ENCODE peak calls at places on chromosomes 12 and 14, in four cellular contexts. X is right atrium auricular region, Z is tibial artery, C is neuronal stem cell. N is an unnamed sample.
A peak's percentile ranks its signal among the peaks of the same experiment; 100 is the strongest.

GRCh38 chr14:79254069-79254775 is 957.1 kb downstream of the DIO2 start:
- DNase-seq in X (no peak), C (no peak), Z (no peak), N (no peak)

GRCh38 chr14:23697689-23698088 is 61.5 kb downstream of the DHRS2 start:
- DNase-seq in X (no peak), C (no peak), Z (no peak), N (no peak)

GRCh38 chr14:89504602-89505320 is 87.7 kb upstream of the FOXN3 start:
- DNase-seq in Z (no peak), X (no peak), C (no peak), N (no peak)

GRCh38 chr12:57138526-57139272 is 8.7 kb downstream of the LRP1-AS start:
- DNase-seq in C (no peak), X (peak; percentile 91), Z (peak; percentile 92), N (peak; percentile 91)

GRCh38 chr14:101950516-101951215 is 13.7 kb upstream of the DYNC1H1 start:
- DNase-seq in C (no peak), Z (no peak), X (no peak), N (no peak)

GRCh38 chr14:80136358-80136757 is 74.9 kb downstream of the DIO2 start:
- DNase-seq in C (peak; percentile 15), Z (no peak), X (no peak), N (no peak)

GRCh38 chr12:77795699-77796098 is 35.0 kb upstream of the NAV3 start:
- DNase-seq in C (no peak), Z (no peak), X (no peak), N (no peak)

GRCh38 chr12:69947922-69948321 is 122.9 kb downstream of the MYRFL start:
- DNase-seq in C (no peak), X (no peak), Z (no peak), N (no peak)

GRCh38 chr14:55052259-55052930 is 948 bp downstream of the MAPK1IP1L start:
- DNase-seq in Z (no peak), C (no peak), X (no peak), N (no peak)

GRCh38 chr12:121811434-121812319 is 7.9 kb downstream of the SETD1B start:
- DNase-seq in Z (peak; percentile 86), X (no peak), C (peak; percentile 80), N (peak; percentile 88)

GRCh38 chr14:51525705-51526104 is 126.0 kb upstream of the FRMD6 start:
- DNase-seq in Z (no peak), X (no peak), C (no peak), N (no peak)

GRCh38 chr12:104025771-104026170 is 24.2 kb downstream of the GLT8D2 start:
- DNase-seq in Z (no peak), C (no peak), X (no peak), N (no peak)

GRCh38 chr12:88781909-88782308 is 201.6 kb upstream of the KITLG start:
- DNase-seq in C (no peak), X (no peak), Z (no peak), N (no peak)

GRCh38 chr12:27163048-27163715 is 80.8 kb upstream of the C12orf71 start:
- DNase-seq in C (no peak), X (no peak), Z (no peak), N (no peak)

GRCh38 chr12:116610971-116611541 is 51.9 kb downstream of the MAP1LC3B2 start:
- DNase-seq in Z (no peak), X (no peak), C (no peak), N (no peak)

GRCh38 chr12:124506145-124506831 is 61.1 kb downstream of the NCOR2 start:
- DNase-seq in Z (peak; percentile 87), X (peak; percentile 93), C (no peak), N (peak; percentile 80)

GRCh38 chr12:83018063-83018462 is 331.4 kb downstream of the TMTC2 start:
- DNase-seq in C (no peak), X (no peak), Z (no peak), N (no peak)

GRCh38 chr14:66139432-66139831 is 346.7 kb upstream of the CCDC196 start:
- DNase-seq in Z (no peak), C (no peak), X (no peak), N (no peak)

GRCh38 chr12:126036348-126036747 is 971.1 kb downstream of the AACS start:
- DNase-seq in C (no peak), X (no peak), Z (no peak), N (no peak)

GRCh38 chr14:101721111-101721510 is 40.4 kb upstream of the PPP2R5C start:
- DNase-seq in C (no peak), X (peak; percentile 23), Z (no peak), N (no peak)

GRCh38 chr14:102857444-102857843 is 65.0 kb upstream of the AMN start:
- DNase-seq in C (no peak), Z (no peak), X (no peak), N (no peak)

GRCh38 chr12:109741970-109742372 is 28.3 kb downstream of the FAM222A start:
- DNase-seq in X (no peak), Z (peak; percentile 54), C (no peak), N (peak; percentile 7)

GRCh38 chr14:22549981-22550670 is 38.9 kb downstream of the DAD1 start:
- DNase-seq in X (no peak), Z (no peak), C (no peak), N (no peak)

GRCh38 chr12:79439179-79439825 is 251.5 kb downstream of the PAWR start:
- DNase-seq in C (no peak), Z (no peak), X (no peak), N (no peak)

GRCh38 chr12:105927553-105927952 is 211.2 kb downstream of the NUAK1 start:
- DNase-seq in X (no peak), Z (no peak), C (no peak), N (no peak)

GRCh38 chr12:78002878-78003277 is 172.2 kb downstream of the NAV3 start:
- DNase-seq in Z (no peak), X (no peak), C (no peak), N (no peak)

GRCh38 chr14:96016761-96017160 is 22.4 kb upstream of the C14orf132 start:
- DNase-seq in Z (no peak), C (no peak), X (no peak), N (no peak)

GRCh38 chr12:74021937-74022336 is 515.7 kb upstream of the ATXN7L3B start:
- DNase-seq in X (no peak), C (peak; percentile 57), Z (no peak), N (peak; percentile 20)

GRCh38 chr12:62779488-62779887 is 155.5 kb downstream of the PPM1H start:
- DNase-seq in X (no peak), C (no peak), Z (no peak), N (no peak)

GRCh38 chr12:115620816-115621215 is 656.7 kb downstream of the MED13L start:
- DNase-seq in C (no peak), Z (no peak), X (no peak), N (no peak)

GRCh38 chr14:39307815-39308214 is 74.1 kb downstream of the MIA2 start:
- DNase-seq in C (no peak), X (no peak), Z (no peak), N (no peak)

GRCh38 chr12:21828779-21829178 is 54.3 kb upstream of the KCNJ8 start:
- DNase-seq in X (no peak), Z (peak; percentile 67), C (no peak), N (peak; percentile 16)

GRCh38 chr12:44674866-44675265 is 201.2 kb downstream of the NELL2 start:
- DNase-seq in Z (no peak), C (no peak), X (no peak), N (no peak)

GRCh38 chr12:108647199-108647935 is 13.7 kb upstream of the SELPLG start:
- DNase-seq in Z (no peak), X (no peak), C (no peak), N (no peak)

GRCh38 chr12:108648371-108648770 is 14.7 kb upstream of the SELPLG start:
- DNase-seq in X (no peak), C (no peak), Z (no peak), N (no peak)

GRCh38 chr12:108647936-108648287 is 14.2 kb upstream of the SELPLG start:
- DNase-seq in Z (no peak), X (no peak), C (no peak), N (no peak)

GRCh38 chr12:108645686-108646596 is 12.2 kb upstream of the SELPLG start:
- DNase-seq in C (no peak), Z (no peak), X (no peak), N (no peak)

GRCh38 chr12:108646597-108647190 is 13.0 kb upstream of the SELPLG start:
- DNase-seq in X (no peak), Z (no peak), C (no peak), N (no peak)
- H3K4me3 ChIP-seq in X (no peak overlapping the region), Z (no peak overlapping the region), C (no peak overlapping the region), N (no peak overlapping the region)

GRCh38 chr12:51429705-51430104 is 5.1 kb downstream of the SLC4A8 start:
- DNase-seq in C (no peak), X (no peak), Z (no peak), N (no peak)

GRCh38 chr12:51421266-51421884 is 3.3 kb upstream of the SLC4A8 start:
- DNase-seq in C (peak; percentile 69), Z (no peak), X (no peak), N (no peak)

GRCh38 chr12:51424094-51424661 is 453 bp upstream of the SLC4A8 start:
- DNase-seq in C (no peak), X (no peak), Z (no peak), N (no peak)

GRCh38 chr12:51428256-51428655 is 3.6 kb downstream of the SLC4A8 start:
- DNase-seq in C (no peak), Z (no peak), X (no peak), N (no peak)

GRCh38 chr12:51424662-51425539 is at the start of gene SLC4A8:
- DNase-seq in X (peak; percentile 60), Z (peak; percentile 82), C (peak; percentile 93), N (peak; percentile 81)
- H3K27ac ChIP-seq in X (no peak within 1 kb of the TSS), Z (no peak within 1 kb of the TSS), C (peak within 1 kb of the TSS; percentile 84), N (no peak within 1 kb of the TSS)

GRCh38 chr14:86481105-86481504 is 951.2 kb downstream of the FLRT2 start:
- DNase-seq in C (no peak), Z (no peak), X (no peak), N (no peak)
- H3K4me1 ChIP-seq in C (no peaks in the 10 kb centered on the region), Z (no peaks in the 10 kb centered on the region), X (no peaks in the 10 kb centered on the region), N (no peaks in the 10 kb centered on the region)

DNA sequence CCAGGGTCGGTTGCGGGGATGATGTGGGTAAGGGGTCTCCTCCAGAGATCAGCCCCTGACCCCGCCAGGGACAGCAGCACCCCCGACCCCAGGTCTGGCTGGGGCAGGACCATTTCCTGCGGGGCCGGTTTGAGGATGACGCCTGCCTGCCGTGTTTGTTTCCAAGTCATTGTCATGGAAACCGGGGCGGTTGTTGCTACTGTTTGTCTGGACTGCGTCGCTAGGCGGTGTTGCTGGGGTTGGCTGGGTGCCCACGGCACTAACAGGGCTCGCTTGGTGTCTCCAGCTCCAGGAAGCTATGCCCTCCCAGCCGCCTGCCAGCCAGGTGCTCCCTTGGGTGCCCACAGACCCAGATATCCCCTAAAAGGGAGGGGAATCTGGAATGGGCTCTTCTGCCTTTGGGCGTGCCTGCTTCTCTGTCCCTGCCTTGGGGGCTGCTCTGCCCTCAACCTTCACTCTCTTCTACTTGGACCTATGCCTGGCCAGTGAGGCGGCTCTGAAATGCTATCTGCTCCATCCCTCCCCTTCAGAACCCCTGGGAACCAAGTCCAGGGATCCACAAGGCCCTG is 4.7 kb upstream of the CRIP1 start:
- DNase-seq in C (no peak), X (peak; percentile 99), Z (peak; percentile 98), N (peak; percentile 93)
- H3K4me3 ChIP-seq in C (no peak overlapping the region), X (peak overlapping the region; percentile 43), Z (peak overlapping the region; percentile 43), N (peak overlapping the region; percentile 52)

GRCh38 chr12:95099270-95099790 is 25.9 kb upstream of the NR2C1 start:
- DNase-seq in X (no peak), C (no peak), Z (no peak), N (no peak)
- H3K27ac ChIP-seq in X (peak overlapping the region; percentile 85), C (no peak overlapping the region), Z (no peak overlapping the region), N (no peak overlapping the region)